ENCODE peak calls at places on chromosomes 2 and 18, in five cellular contexts. Z is mammary epithelial cell, Y is IMR-90, K is endothelial cell of umbilical vein, W is PC-3. T is an unnamed sample.
A peak's percentile ranks its signal among the peaks of the same experiment; 100 is the strongest.

GRCh38 chr2:69989422-69990128 is 28.1 kb upstream of the ASPRV1 start:
- DNase-seq in Z (no peak), Y (no peak), K (no peak), W (peak; percentile 75), T (no peak)

GRCh38 chr2:53452957-53453748 is 314.5 kb upstream of the CHAC2 start:
- DNase-seq in K (no peak), Z (no peak), Y (no peak), W (no peak), T (no peak)

GRCh38 chr18:74342416-74343043 is 26.9 kb downstream of the C18orf63 start:
- DNase-seq in K (peak; percentile 67), Z (peak; percentile 26), Y (peak; percentile 77), W (peak; percentile 75), T (peak; percentile 39)

GRCh38 chr2:11679491-11680130 is 9.6 kb upstream of the NTSR2 start:
- DNase-seq in K (no peak), Y (no peak), W (no peak), Z (no peak), T (no peak)

GRCh38 chr2:113228351-113228750 is 50.4 kb downstream of the PAX8 start:
- DNase-seq in Z (no peak), Y (no peak), K (no peak), W (no peak), T (no peak)

GRCh38 chr2:98378901-98379300 is 32.6 kb downstream of the CNGA3 start:
- DNase-seq in W (peak; percentile 59), Y (peak; percentile 16), K (peak; percentile 10), Z (peak; percentile 84), T (peak; percentile 78)

GRCh38 chr2:152602750-152603149 is 114.5 kb downstream of the PRPF40A start:
- DNase-seq in Z (no peak), Y (no peak), W (no peak), K (no peak), T (no peak)

GRCh38 chr2:241860184-241861078 is 1.7 kb upstream of the PDCD1 start:
- DNase-seq in K (no peak), Y (no peak), Z (no peak), W (no peak), T (no peak)

GRCh38 chr2:175605989-175606841 is 395.9 kb downstream of the LNPK start:
- DNase-seq in Z (no peak), K (no peak), W (no peak), Y (no peak), T (no peak)

GRCh38 chr2:62369549-62370164 is 136.3 kb downstream of the TMEM17 start:
- DNase-seq in W (no peak), Y (no peak), K (no peak), Z (no peak), T (no peak)

GRCh38 chr2:72204782-72205545 is 57.3 kb upstream of the CYP26B1 start:
- DNase-seq in W (no peak), Y (no peak), Z (no peak), K (peak; percentile 41), T (no peak)

GRCh38 chr2:201110615-201111014 is 5.3 kb upstream of the CFLAR start:
- DNase-seq in Y (no peak), K (no peak), W (no peak), Z (no peak), T (no peak)

GRCh38 chr2:149049142-149049541 is 10.6 kb downstream of the LYPD6B start:
- DNase-seq in K (no peak), W (peak; percentile 36), Z (peak; percentile 39), Y (peak; percentile 62), T (peak; percentile 21)

GRCh38 chr2:231308631-231309414 is 86.7 kb upstream of the B3GNT7 start:
- DNase-seq in W (peak; percentile 47), Y (peak; percentile 48), K (no peak), Z (peak; percentile 40), T (peak; percentile 75)

GRCh38 chr2:233242231-233242917 is 9.1 kb upstream of the ATG16L1 start:
- DNase-seq in Y (peak; percentile 18), W (peak; percentile 10), Z (no peak), K (no peak), T (no peak)

GRCh38 chr2:212711851-212712250 is 173.2 kb upstream of the ERBB4 start:
- DNase-seq in K (no peak), W (peak; percentile 85), Z (peak; percentile 79), Y (peak; percentile 92), T (peak; percentile 90)

GRCh38 chr18:26655614-26656400 is 107.5 kb upstream of the KCTD1 start:
- DNase-seq in Y (peak; percentile 11), W (peak; percentile 59), Z (peak; percentile 63), K (peak; percentile 20), T (peak; percentile 29)
- H2AFZ ChIP-seq in Y (peak overlapping the region; percentile 69), W (peak overlapping the region; percentile 73), Z (peak overlapping the region; percentile 70), K (peak overlapping the region; percentile 35), T (peak overlapping the region; percentile 36)

DNA sequence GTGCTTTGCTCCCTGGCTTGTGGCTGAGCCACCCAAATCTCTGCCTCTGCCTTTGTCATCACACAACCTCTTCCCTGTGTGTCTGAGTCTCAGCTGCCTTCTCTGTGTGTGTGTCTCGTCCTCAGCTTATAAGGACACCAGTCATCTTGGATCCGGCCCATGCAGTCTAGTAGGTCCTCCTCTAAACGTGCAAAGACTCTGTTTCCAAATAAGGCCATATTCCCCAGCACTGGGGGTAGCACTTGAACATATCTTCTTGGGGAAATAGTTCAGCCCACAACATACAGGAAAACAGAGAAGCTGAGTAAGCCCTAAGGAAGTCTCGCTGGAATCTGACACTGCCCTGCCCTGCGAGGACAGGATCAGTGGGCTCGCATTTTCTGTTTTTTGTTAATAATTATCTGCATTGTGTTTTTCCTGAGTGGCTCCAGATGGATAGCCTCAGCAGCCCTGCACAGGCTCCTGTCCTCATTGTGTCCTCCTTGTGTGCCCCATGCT is 42.1 kb downstream of the MTCL1 start:
- DNase-seq in Y (peak; percentile 96), K (peak; percentile 74), Z (no peak), W (peak; percentile 7), T (peak; percentile 93)
- H2AFZ ChIP-seq in Y (peak overlapping the region; percentile 79), K (peak overlapping the region; percentile 70), Z (no peak overlapping the region), W (no peak overlapping the region), T (no peak overlapping the region)

DNA sequence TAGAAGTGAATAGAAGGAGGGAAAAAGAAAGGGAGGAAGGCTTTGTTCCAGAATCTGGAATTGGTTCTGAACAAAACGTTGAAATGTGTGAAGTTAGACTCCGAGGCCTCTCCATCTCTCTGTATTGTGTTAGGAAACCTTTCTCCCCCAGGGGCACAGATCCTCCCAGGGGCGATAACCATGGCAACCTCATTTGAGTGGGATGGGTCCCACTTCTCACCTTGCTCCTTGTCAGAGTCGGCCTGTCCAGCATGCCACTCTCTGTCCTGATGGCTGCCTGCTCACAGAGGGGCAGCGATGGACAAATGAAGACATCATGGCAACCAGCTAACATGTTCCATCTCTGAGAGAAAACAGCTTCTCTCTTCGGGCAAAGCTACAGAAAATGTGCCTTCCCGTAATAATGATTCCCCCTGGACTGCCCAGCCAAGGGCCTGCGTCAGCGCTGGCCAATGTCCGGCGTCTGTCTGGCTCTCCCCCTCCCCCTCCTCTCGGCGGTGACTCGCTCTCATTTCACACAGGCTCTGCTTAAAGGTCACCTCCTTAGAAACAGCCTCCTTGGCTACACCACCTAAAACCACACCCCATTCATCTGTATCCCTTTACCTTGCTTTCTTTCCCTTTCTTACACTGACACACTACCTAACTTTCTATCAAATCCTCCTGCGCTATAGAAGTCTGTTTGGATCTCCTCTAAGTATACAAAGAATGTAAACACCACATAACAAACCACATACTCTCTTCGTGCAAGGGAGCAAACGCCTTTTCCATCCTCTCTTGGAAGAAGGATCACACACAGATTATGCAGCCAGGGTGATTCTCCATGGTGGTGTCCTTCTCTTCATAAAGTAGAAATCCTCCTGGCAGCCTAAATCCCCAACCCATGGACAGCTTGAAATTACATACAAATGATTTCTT is 32.1 kb upstream of the TTC39C start:
- DNase-seq in Z (no peak), Y (peak; percentile 75), W (peak; percentile 49), K (peak; percentile 32), T (peak; percentile 73)
- H2AFZ ChIP-seq in Z (no peak overlapping the region), Y (peak overlapping the region; percentile 93), W (peak overlapping the region; percentile 56), K (peak overlapping the region; percentile 13), T (peak overlapping the region; percentile 72)

DNA sequence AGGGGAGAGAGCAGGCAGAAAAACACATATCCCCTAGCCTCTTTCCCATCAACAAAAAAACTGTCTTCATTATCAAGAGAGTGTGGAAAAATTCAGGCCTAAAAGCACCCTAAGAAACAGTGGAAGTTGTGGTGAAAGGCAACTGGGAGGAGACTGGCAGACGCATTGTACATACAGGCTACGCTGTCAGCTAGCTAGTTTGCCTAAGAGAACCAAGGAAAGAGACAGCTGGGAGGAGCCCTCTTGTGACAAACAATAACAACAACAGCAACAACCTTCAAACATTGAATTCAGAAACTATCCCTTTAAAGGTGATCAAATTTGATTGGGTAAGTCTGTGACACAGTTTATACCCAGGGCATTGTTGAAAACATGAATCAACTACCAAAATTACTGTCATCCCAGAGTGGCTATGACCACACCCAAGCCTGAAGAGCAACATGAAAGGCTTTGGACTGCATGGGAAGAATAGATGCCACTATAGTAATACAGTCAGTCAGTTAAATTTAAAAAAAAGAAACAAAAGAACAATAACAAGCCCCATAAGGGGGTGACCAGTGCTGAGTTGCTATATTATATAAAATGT is 88.9 kb upstream of the CRIM1 start:
- DNase-seq in Y (no peak), Z (no peak), W (no peak), K (no peak), T (no peak)
- H2AFZ ChIP-seq in Y (no peak overlapping the region), Z (no peak overlapping the region), W (no peak overlapping the region), K (no peak overlapping the region), T (no peak overlapping the region)

DNA sequence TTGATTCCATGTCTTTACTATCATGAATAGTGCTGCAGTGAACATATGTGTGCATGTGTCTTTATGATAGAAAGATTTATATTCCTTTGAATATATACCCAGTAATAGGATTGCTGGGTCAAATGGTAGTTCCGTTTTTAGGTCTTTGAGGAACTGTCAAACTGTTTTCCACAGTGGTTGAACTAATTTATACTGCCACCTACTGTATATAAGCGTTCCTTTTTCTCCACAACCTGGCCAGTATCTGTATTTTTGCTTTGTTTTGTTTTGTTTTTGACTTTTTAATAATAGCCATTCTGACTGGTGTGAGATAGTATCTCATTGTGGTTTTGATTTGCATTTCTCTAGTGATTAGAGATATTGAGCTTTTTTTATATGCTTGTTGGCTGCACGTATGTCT is 641.6 kb downstream of the SUCLG1 start:
- DNase-seq in Z (peak; percentile 2), K (peak; percentile 6), W (peak; percentile 42), Y (no peak), T (no peak)
- H2AFZ ChIP-seq in Z (no peak overlapping the region), K (no peak overlapping the region), W (no peak overlapping the region), Y (no peak overlapping the region), T (no peak overlapping the region)

T was measured in astrocyte.